ENCODE peak calls at places on chromosomes 13 and 19, in six cellular contexts. X is GM10248, E is AML-193, P is RWPE2, B is psoas muscle, C is NB4. O is an unnamed sample.

GRCh38 chr13:44406617-44407016 is 33.0 kb downstream of the SERP2 start:
- DNase-seq in X (no peak), E (no peak), P (no peak), B (no peak), C (no peak), O (no peak)

GRCh38 chr19:4715529-4716221 is 8.0 kb downstream of the DPP9 start:
- DNase-seq in X (no peak), E (no peak), P (no peak), B (no peak), C (no peak), O (no peak)

GRCh38 chr13:30645629-30646028 is 27.9 kb downstream of the USPL1 start:
- DNase-seq in X (no peak), E (no peak), P (no peak), B (no peak), C (no peak), O (no peak)

GRCh38 chr19:39411006-39411831 is 1.2 kb upstream of the PLEKHG2 start:
- DNase-seq in X (peak), E (peak), P (no peak), B (peak), C (peak), O (peak)

GRCh38 chr13:36385471-36385870 is 39.3 kb upstream of the SPART start:
- DNase-seq in X (no peak), E (no peak), P (no peak), B (no peak), C (no peak), O (no peak)

GRCh38 chr19:13850910-13851753 is 25.8 kb upstream of the NANOS3 start:
- DNase-seq in X (no peak), E (no peak), P (peak), B (peak), C (peak), O (peak)

GRCh38 chr13:32902898-32903297 is 113.3 kb upstream of the KL start:
- DNase-seq in X (no peak), E (no peak), P (no peak), B (peak), C (no peak), O (no peak)

GRCh38 chr13:42968906-42969305 is 23.1 kb downstream of the EPSTI1 start:
- DNase-seq in X (no peak), E (no peak), P (no peak), B (no peak), C (no peak), O (no peak)

GRCh38 chr13:50509167-50509566 is 334.3 kb downstream of the DLEU7 start:
- DNase-seq in X (no peak), E (no peak), P (no peak), B (no peak), C (no peak), O (no peak)

GRCh38 chr13:113401452-113402415 is 37.8 kb upstream of the GRTP1 start:
- DNase-seq in X (no peak), E (no peak), P (peak), B (peak), C (no peak), O (no peak)

GRCh38 chr19:12092065-12092867 is 27.7 kb downstream of the ZNF844 start:
- DNase-seq in X (peak), E (peak), P (no peak), B (peak), C (peak), O (peak)

GRCh38 chr19:49420227-49420626 is 3.0 kb downstream of the PTH2 start:
- DNase-seq in X (no peak), E (no peak), P (no peak), B (no peak), C (no peak), O (no peak)

GRCh38 chr13:59663707-59664106 is 500.0 kb downstream of the DIAPH3 start:
- DNase-seq in X (no peak), E (no peak), P (no peak), B (no peak), C (no peak), O (no peak)

GRCh38 chr19:5059767-5060166 is 90.9 kb downstream of the KDM4B start:
- DNase-seq in X (no peak), E (no peak), P (no peak), B (no peak), C (no peak), O (no peak)

O was measured in natural killer cell.